ENCODE peak calls at places on chromosomes 11 and 22, in five cellular contexts. V is natural killer cell, S is nephron progenitor cell, D is GM20000, T is Calu3. J is an unnamed sample.

GRCh38 chr11:100220801-100221200 is 466.3 kb upstream of the ARHGAP42 start:
- DNase-seq in V (no peak), S (peak; percentile 13), D (no peak), T (no peak), J (no peak)

GRCh38 chr22:25643232-25644000 is 78.9 kb downstream of the GRK3 start:
- DNase-seq in V (no peak), S (no peak), D (peak; percentile 15), T (no peak), J (no peak)

GRCh38 chr11:16739326-16739875 is 954 bp downstream of the C11orf58 start:
- DNase-seq in V (no peak), S (no peak), D (no peak), T (no peak), J (no peak)

GRCh38 chr11:89441606-89442005 is 49.6 kb downstream of the NOX4 start:
- DNase-seq in V (no peak), S (no peak), D (no peak), T (no peak), J (no peak)

GRCh38 chr22:32545801-32546200 is 71.2 kb downstream of the FBXO7 start:
- DNase-seq in V (no peak), S (no peak), D (no peak), T (no peak), J (no peak)

GRCh38 chr22:45263790-45264269 is 20.9 kb upstream of the UPK3A start:
- DNase-seq in V (no peak), S (peak; percentile 70), D (peak; percentile 86), T (peak; percentile 81), J (no peak)

GRCh38 chr11:96760815-96761214 is 371.0 kb downstream of the JRKL start:
- DNase-seq in V (no peak), S (no peak), D (no peak), T (no peak), J (no peak)

GRCh38 chr11:110305169-110306018 is 9.0 kb upstream of the RDX start:
- DNase-seq in V (no peak), S (no peak), D (no peak), T (no peak), J (no peak)

GRCh38 chr22:41417622-41418390 is 28.8 kb downstream of the TOB2 start:
- DNase-seq in V (no peak), S (no peak), D (no peak), T (peak; percentile 63), J (no peak)

GRCh38 chr11:102026975-102027374 is 20.3 kb upstream of the CFAP300 start:
- DNase-seq in V (no peak), S (no peak), D (no peak), T (no peak), J (no peak)

GRCh38 chr11:117677729-117678310 is 119.2 kb downstream of the DSCAML1 start:
- DNase-seq in V (no peak), S (no peak), D (no peak), T (no peak), J (no peak)

GRCh38 chr22:46060292-46061123 is 83.5 kb upstream of the WNT7B start:
- DNase-seq in V (no peak), S (no peak), D (no peak), T (no peak), J (no peak)

GRCh38 chr11:124863137-124863825 is 2.0 kb upstream of the ROBO3 start:
- DNase-seq in V (no peak), S (no peak), D (no peak), T (no peak), J (peak; percentile 70)

GRCh38 chr11:107598225-107599139 is 7.5 kb downstream of the ELMOD1 start:
- DNase-seq in V (no peak), S (peak; percentile 29), D (peak; percentile 45), T (peak; percentile 34), J (no peak)

GRCh38 chr11:130689222-130689908 is 226.9 kb downstream of the SNX19 start:
- DNase-seq in V (no peak), S (no peak), D (no peak), T (no peak), J (no peak)

GRCh38 chr22:23256986-23257888 is 76.9 kb downstream of the BCR start:
- DNase-seq in V (peak; percentile 36), S (no peak), D (no peak), T (no peak), J (no peak)

GRCh38 chr22:31977141-31977781 is 32.9 kb downstream of the YWHAH start:
- DNase-seq in V (peak; percentile 53), S (peak; percentile 89), D (peak; percentile 80), T (peak; percentile 91), J (peak; percentile 44)

GRCh38 chr11:118142081-118142480 is 10.5 kb downstream of the SCN4B start:
- DNase-seq in V (no peak), S (no peak), D (no peak), T (no peak), J (no peak)

GRCh38 chr11:69821511-69822040 is 2.4 kb upstream of the FGF3 start:
- DNase-seq in V (no peak), S (no peak), D (no peak), T (no peak), J (no peak)

GRCh38 chr11:705646-706438 is at the start of gene EPS8L2:
- DNase-seq in V (no peak), S (peak; percentile 69), D (peak; percentile 70), T (peak; percentile 73), J (no peak)

GRCh38 chr11:47453365-47453764 is 4.4 kb upstream of the RAPSN start:
- DNase-seq in V (no peak), S (no peak), D (no peak), T (no peak), J (no peak)

GRCh38 chr11:134792044-134792443 is 380.0 kb upstream of the B3GAT1 start:
- DNase-seq in V (no peak), S (no peak), D (no peak), T (no peak), J (no peak)

GRCh38 chr11:78223320-78223954 is 34.7 kb downstream of the USP35 start:
- DNase-seq in V (no peak), S (no peak), D (peak; percentile 61), T (no peak), J (no peak)

GRCh38 chr22:45336971-45337431 is 27.3 kb downstream of the FAM118A start:
- DNase-seq in V (no peak), S (no peak), D (no peak), T (no peak), J (no peak)

GRCh38 chr11:125036933-125037332 is 26.2 kb upstream of the SLC37A2 start:
- DNase-seq in V (no peak), S (no peak), D (no peak), T (no peak), J (no peak)

GRCh38 chr22:47835726-47836125 is 1073.3 kb downstream of the TBC1D22A start:
- DNase-seq in V (no peak), S (no peak), D (no peak), T (no peak), J (no peak)

GRCh38 chr11:129354688-129355087 is 21.0 kb upstream of the BARX2 start:
- DNase-seq in V (no peak), S (no peak), D (no peak), T (no peak), J (no peak)

GRCh38 chr22:27345681-27346080 is 455.9 kb downstream of the MN1 start:
- DNase-seq in V (no peak), S (peak; percentile 16), D (no peak), T (no peak), J (no peak)

GRCh38 chr22:47550524-47551437 is 788.3 kb downstream of the TBC1D22A start:
- DNase-seq in V (no peak), S (no peak), D (no peak), T (no peak), J (no peak)

GRCh38 chr11:120404495-120404894 is 68.3 kb downstream of the ARHGEF12 start:
- DNase-seq in V (no peak), S (no peak), D (no peak), T (no peak), J (no peak)

GRCh38 chr22:29810156-29810555 is 27.9 kb downstream of the ASCC2 start:
- DNase-seq in V (no peak), S (no peak), D (no peak), T (no peak), J (no peak)

GRCh38 chr11:116892374-116892773 is 55.0 kb upstream of the APOA1 start:
- DNase-seq in V (no peak), S (no peak), D (no peak), T (no peak), J (no peak)

GRCh38 chr11:63709336-63709735 is 28.0 kb downstream of the RTN3 start:
- DNase-seq in V (no peak), S (no peak), D (no peak), T (no peak), J (no peak)

GRCh38 chr11:120139316-120140069 is 1.6 kb upstream of the TRIM29 start:
- DNase-seq in V (peak; percentile 11), S (no peak), D (no peak), T (no peak), J (no peak)

GRCh38 chr11:89177691-89178231 is at the start of gene TYR:
- DNase-seq in V (no peak), S (no peak), D (no peak), T (no peak), J (no peak)

DNA sequence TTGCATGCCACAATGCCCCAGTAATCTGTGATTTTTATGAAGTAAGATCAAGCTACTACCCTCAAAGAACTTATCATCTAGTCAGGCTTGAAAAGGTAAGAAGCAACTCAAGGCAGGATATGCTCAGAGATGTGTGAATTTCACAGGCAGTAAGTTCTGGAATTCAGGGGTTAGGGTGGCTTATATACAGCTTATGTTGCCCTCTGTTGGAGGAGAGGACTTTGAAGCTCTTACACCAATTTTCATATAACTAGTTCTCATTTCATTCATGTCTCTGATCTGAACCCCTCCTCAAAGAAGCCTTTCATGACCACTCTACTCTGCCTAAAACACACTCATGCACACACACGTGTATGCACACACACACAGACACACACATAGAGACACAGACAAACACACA is 220.5 kb upstream of the ZBED5 start:
- DNase-seq in V (no peak), S (no peak), D (no peak), T (no peak), J (no peak)
- TF ChIP-seq CTCF in V (no peak), S (no peak), D (no peak), T (no peak), J (no peak)

GRCh38 chr11:73965076-73965763 is 14.4 kb downstream of the DNAJB13 start:
- DNase-seq in V (no peak), S (no peak), D (no peak), T (no peak), J (no peak)
- TF ChIP-seq CTCF in V (no peak), S (no peak), D (no peak), T (no peak), J (no peak)

GRCh38 chr11:43765194-43765593 is 84.7 kb downstream of the HSD17B12 start:
- DNase-seq in V (no peak), S (no peak), D (no peak), T (no peak), J (no peak)
- TF ChIP-seq CTCF in V (no peak), S (no peak), D (no peak), T (no peak), J (no peak)

DNA sequence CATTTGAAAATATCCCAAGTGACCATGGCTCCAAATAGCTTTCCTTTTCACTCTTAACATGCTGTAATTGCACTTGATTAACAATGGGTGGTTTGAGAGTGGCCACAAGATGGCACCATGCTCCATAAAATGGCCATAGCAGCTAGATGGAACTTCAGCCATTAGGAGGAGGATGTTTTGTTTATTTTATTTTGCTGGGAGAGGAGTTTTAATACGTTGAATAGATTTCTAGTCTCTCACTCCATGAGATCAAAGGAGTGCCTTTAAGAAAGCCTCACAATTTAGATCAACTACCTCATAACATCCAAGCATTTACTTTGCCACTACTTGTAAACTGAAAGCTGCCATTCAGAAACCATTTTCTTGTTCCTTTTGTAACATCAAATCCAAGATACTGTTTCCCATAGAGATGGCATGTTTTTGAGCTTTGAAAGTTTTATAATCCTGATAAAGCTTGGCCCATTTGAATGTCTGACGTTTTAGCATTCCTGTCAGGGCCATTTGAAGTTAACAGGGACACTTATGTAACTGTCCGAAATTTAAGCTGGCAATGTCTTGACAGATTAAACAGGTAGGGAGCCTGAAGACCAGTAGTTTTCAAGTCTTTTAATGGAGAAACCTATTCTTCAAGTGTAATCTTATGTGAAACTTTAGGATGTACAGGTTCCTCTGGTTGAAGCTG is 4.7 kb downstream of the FEN1 start:
- DNase-seq in V (peak; percentile 60), S (peak; percentile 71), D (peak; percentile 69), T (peak; percentile 73), J (no peak)
- TF ChIP-seq CTCF in V (peak; percentile 92), S (peak; percentile 80), D (peak; percentile 73), T (peak; percentile 79), J (peak; percentile 94)